ENCODE peak calls at places on chromosomes 3 and 15, in six cellular contexts. G, H, E, M, F and B are unnamed samples.

GRCh38 chr3:100263583-100263982 is 2.8 kb downstream of the TBC1D23 start:
- DNase-seq in G (no peak), H (no peak), E (no peak), M (no peak), F (no peak), B (no peak)

GRCh38 chr15:76903251-76903681 is 1.9 kb downstream of the SCAPER start:
- DNase-seq in G (no peak), H (no peak), E (no peak), M (no peak), F (no peak), B (no peak)

GRCh38 chr3:52896613-52897012 is 735 bp downstream of the STIMATE start:
- DNase-seq in G (peak), H (no peak), E (no peak), M (no peak), F (no peak), B (no peak)

GRCh38 chr3:96900600-96900999 is 86.2 kb downstream of the EPHA6 start:
- DNase-seq in G (no peak), H (no peak), E (no peak), M (no peak), F (no peak), B (no peak)

GRCh38 chr15:90924375-90924774 is 8.0 kb downstream of the HDDC3 start:
- DNase-seq in G (no peak), H (no peak), E (no peak), M (no peak), F (no peak), B (no peak)

GRCh38 chr15:63600001-63600645 is 2.9 kb downstream of the FBXL22 start:
- DNase-seq in G (peak), H (no peak), E (no peak), M (no peak), F (no peak), B (no peak)

GRCh38 chr15:31598620-31599019 is 272.0 kb downstream of the KLF13 start:
- DNase-seq in G (peak), H (no peak), E (no peak), M (peak), F (no peak), B (no peak)

GRCh38 chr3:94336076-94336741 is 273.3 kb downstream of the NSUN3 start:
- DNase-seq in G (peak), H (no peak), E (no peak), M (no peak), F (no peak), B (no peak)

GRCh38 chr3:70754314-70754713 is 441.9 kb upstream of the MDFIC2 start:
- DNase-seq in G (no peak), H (no peak), E (no peak), M (no peak), F (no peak), B (no peak)

GRCh38 chr3:142779591-142779990 is 55.8 kb downstream of the TRPC1 start:
- DNase-seq in G (no peak), H (no peak), E (no peak), M (no peak), F (no peak), B (no peak)

GRCh38 chr3:187027531-187027936 is 97.2 kb downstream of the ST6GAL1 start:
- DNase-seq in G (peak), H (no peak), E (no peak), M (no peak), F (no peak), B (no peak)

GRCh38 chr3:129313983-129314756 is 35.5 kb downstream of the HMCES start:
- DNase-seq in G (peak), H (no peak), E (no peak), M (no peak), F (peak), B (no peak)

GRCh38 chr3:24315991-24316390 is 178.7 kb downstream of the THRB start:
- DNase-seq in G (no peak), H (no peak), E (no peak), M (no peak), F (no peak), B (no peak)

GRCh38 chr15:48796930-48797329 is 13.9 kb downstream of the CEP152 start:
- DNase-seq in G (no peak), H (no peak), E (no peak), M (no peak), F (no peak), B (no peak)

GRCh38 chr3:128367726-128368125 is 99.0 kb downstream of the DNAJB8 start:
- DNase-seq in G (peak), H (no peak), E (no peak), M (no peak), F (no peak), B (no peak)

GRCh38 chr3:142269777-142270176 is 44.4 kb upstream of the GK5 start:
- DNase-seq in G (no peak), H (no peak), E (no peak), M (no peak), F (no peak), B (no peak)

GRCh38 chr3:183114779-183115178 is 15.5 kb upstream of the MCCC1 start:
- DNase-seq in G (peak), H (no peak), E (no peak), M (no peak), F (no peak), B (no peak)

GRCh38 chr3:160434071-160434470 is 15.5 kb downstream of the TRIM59 start:
- DNase-seq in G (no peak), H (no peak), E (no peak), M (no peak), F (no peak), B (no peak)

GRCh38 chr3:33439421-33440327 is 531 bp downstream of the UBP1 start:
- DNase-seq in G (peak), H (no peak), E (peak), M (peak), F (peak), B (peak)

GRCh38 chr3:161343986-161344385 is 27.3 kb downstream of the SPTSSB start:
- DNase-seq in G (no peak), H (no peak), E (no peak), M (no peak), F (no peak), B (no peak)

GRCh38 chr15:89743594-89743993 is 7.5 kb downstream of the MESP1 start:
- DNase-seq in G (no peak), H (no peak), E (no peak), M (no peak), F (no peak), B (no peak)

GRCh38 chr3:13040381-13041074 is 32.7 kb downstream of the IQSEC1 start:
- DNase-seq in G (no peak), H (no peak), E (no peak), M (no peak), F (no peak), B (peak)

GRCh38 chr15:89221543-89221942 is at the start of gene RLBP1:
- DNase-seq in G (no peak), H (no peak), E (no peak), M (no peak), F (no peak), B (no peak)

GRCh38 chr3:160454995-160455394 is 5.4 kb upstream of the TRIM59 start:
- DNase-seq in G (no peak), H (no peak), E (no peak), M (no peak), F (no peak), B (no peak)

GRCh38 chr3:48120223-48120622 is 68.0 kb downstream of the CDC25A start:
- DNase-seq in G (peak), H (no peak), E (no peak), M (no peak), F (no peak), B (no peak)

GRCh38 chr15:81400640-81401236 is 26.7 kb upstream of the TMC3 start:
- DNase-seq in G (no peak), H (no peak), E (no peak), M (no peak), F (no peak), B (no peak)

GRCh38 chr3:112376413-112376812 is 43.5 kb downstream of the CD200 start:
- DNase-seq in G (no peak), H (no peak), E (no peak), M (no peak), F (no peak), B (no peak)

GRCh38 chr15:44710236-44711088 is 661 bp downstream of the PATL2 start:
- DNase-seq in G (no peak), H (no peak), E (no peak), M (no peak), F (no peak), B (peak)

GRCh38 chr3:49424816-49425215 is 2.5 kb upstream of the AMT start:
- DNase-seq in G (no peak), H (peak), E (no peak), M (no peak), F (no peak), B (no peak)

DNA sequence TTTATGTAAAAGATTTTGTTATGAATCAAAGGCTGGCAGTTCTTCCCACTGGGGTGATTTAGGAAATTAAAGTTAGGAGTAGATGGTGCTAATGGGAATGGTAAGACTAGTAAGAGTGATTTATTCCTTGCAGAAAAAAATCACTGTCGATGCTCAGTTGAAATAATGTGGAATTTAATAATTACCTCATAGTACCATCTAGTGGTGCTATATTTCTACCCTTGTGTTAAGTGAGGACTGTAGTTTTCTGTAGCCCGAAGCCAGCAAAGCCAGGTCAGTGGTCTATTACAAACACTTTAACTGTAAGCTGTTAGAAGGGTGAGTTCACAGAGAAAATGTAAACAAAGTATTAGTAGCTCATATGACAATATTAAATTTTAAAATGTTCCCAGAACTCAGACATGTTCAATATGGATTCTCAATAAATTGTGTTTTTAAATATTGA is 39.5 kb upstream of the GOLGA8J start:
- DNase-seq in G (no peak), H (no peak), E (no peak), M (no peak), F (no peak), B (no peak)
- TF ChIP-seq CTCF in G (no peak), H (no peak), E (peak), M (no peak), F (peak), B (no peak)

DNA sequence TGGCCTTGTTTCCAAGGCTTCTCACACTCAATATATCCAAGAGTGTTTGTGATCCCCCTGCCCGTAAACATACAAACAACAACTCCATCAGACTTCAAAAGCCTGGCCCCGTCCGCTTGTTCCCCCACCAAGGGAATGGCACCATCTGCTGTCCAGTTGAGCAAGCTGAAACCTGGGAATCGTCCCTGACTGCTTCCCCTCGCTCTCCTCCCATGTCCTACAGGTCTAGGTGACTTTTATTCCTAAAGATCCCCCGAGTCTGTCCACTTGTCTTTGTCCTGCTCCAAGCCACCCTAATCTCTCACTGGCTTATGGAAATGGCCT is 27.9 kb upstream of the FAM174B start:
- DNase-seq in G (peak), H (peak), E (peak), M (peak), F (peak), B (no peak)
- TF ChIP-seq CTCF in G (peak), H (peak), E (peak), M (peak), F (peak), B (no peak)

GRCh38 chr15:27324871-27325270 is 353.9 kb downstream of the GABRG3 start:
- DNase-seq in G (no peak), H (no peak), E (no peak), M (no peak), F (no peak), B (no peak)
- TF ChIP-seq CTCF in G (no peak), H (no peak), E (no peak), M (no peak), F (no peak), B (no peak)

GRCh38 chr3:4726549-4726948 is 233.4 kb downstream of the ITPR1 start:
- DNase-seq in G (no peak), H (no peak), E (no peak), M (no peak), F (no peak), B (no peak)

GRCh38 chr3:4721511-4721911 is 228.4 kb downstream of the ITPR1 start:
- DNase-seq in G (no peak), H (no peak), E (no peak), M (no peak), F (no peak), B (no peak)

GRCh38 chr3:4722103-4722502 is 229.0 kb downstream of the ITPR1 start:
- DNase-seq in G (no peak), H (peak), E (no peak), M (no peak), F (peak), B (no peak)

GRCh38 chr3:4720316-4721075 is 227.3 kb downstream of the ITPR1 start:
- DNase-seq in G (peak), H (peak), E (peak), M (no peak), F (peak), B (no peak)

DNA sequence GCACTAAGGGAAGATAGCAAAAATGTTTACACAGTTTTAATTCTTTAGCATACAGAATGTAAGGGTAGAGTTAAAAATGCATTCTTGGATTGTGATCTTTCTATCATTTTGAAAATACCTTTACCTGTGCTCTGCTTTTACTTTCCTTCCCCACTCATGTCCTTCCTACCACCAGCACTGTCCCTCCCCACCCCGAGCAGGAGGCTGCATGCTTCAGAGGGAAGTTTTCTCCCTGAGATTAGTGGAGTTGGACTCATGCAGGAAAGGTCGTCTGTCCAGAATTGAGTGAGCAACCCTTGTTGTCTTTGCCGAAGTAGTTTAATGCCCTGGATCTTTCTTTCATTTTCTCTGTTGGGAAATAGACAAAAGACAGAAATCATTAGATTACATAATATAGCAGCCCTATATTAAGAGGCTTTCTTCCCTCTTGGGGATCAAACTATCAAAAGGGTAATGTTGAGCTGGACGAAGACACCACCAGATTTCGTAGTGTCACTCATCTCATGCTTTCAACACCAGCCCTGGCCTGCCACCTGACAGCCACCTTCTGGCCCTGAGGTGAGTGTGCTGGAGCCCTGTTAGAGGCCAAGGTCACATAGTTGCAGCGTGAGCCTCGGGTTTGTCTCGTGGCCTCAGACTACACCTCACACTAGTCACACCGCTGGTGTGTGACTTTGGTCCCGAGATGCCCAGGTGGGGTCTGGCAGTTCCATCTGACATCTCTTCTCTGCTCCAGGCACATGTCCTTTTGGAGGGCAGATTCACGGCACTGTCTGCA is 231.0 kb downstream of the ITPR1 start:
- DNase-seq in G (no peak), H (no peak), E (no peak), M (no peak), F (peak), B (no peak)
- TF ChIP-seq CTCF in G (no peak), H (no peak), E (no peak), M (no peak), F (no peak), B (no peak)

GRCh38 chr15:25693321-25694237 is 169.5 kb downstream of the ATP10A start:
- DNase-seq in G (peak), H (peak), E (no peak), M (peak), F (no peak), B (no peak)
- TF ChIP-seq CTCF in G (peak), H (peak), E (no peak), M (peak), F (peak), B (no peak)

GRCh38 chr3:72447059-72447946 is 400.9 kb downstream of the SHQ1 start:
- DNase-seq in G (peak), H (peak), E (peak), M (peak), F (peak), B (peak)

GRCh38 chr3:72445827-72446405 is 402.3 kb downstream of the SHQ1 start:
- DNase-seq in G (no peak), H (no peak), E (no peak), M (no peak), F (no peak), B (no peak)

GRCh38 chr3:72448375-72448823 is 399.8 kb downstream of the SHQ1 start:
- DNase-seq in G (no peak), H (no peak), E (no peak), M (no peak), F (peak), B (no peak)

GRCh38 chr3:72444642-72445223 is 403.5 kb downstream of the SHQ1 start:
- DNase-seq in G (no peak), H (no peak), E (no peak), M (no peak), F (no peak), B (no peak)

DNA sequence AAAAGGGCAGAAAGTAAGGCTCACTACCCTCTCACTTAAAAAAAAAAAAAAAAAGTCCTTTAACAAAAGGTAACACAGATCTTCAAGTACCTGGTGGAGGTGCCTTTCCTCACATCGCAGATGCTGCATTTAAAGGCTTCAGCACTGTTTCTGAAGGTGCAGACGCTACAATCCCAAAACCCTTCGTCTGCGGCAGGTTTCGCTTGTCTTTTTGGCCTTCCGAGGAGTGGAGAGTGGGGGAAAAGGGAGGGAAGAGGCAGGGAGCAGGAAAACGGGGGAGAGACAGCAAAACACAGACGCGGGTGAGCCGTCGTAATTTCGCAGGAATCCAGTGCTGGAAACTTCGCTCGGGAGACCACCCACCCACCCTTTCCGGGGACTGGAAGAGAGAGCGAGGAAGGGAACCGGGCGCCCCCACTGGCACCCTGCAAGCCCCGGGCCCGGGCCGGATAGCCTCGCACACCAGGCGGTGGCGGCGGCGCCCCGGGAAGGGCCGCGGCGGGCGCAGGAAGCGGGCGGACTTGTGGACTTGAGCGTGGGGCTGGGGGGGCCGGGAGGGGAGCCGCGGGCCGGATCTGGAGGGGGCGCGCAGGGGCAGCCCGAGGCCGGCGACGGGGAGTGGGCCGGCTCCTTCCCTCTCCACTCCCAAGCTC is 401.7 kb downstream of the SHQ1 start:
- DNase-seq in G (peak), H (no peak), E (no peak), M (no peak), F (no peak), B (no peak)
- TF ChIP-seq CTCF in G (peak), H (peak), E (no peak), M (peak), F (peak), B (no peak)

GRCh38 chr3:172666873-172667694 is 43.8 kb downstream of the NCEH1 start:
- DNase-seq in G (peak), H (peak), E (peak), M (peak), F (peak), B (no peak)

GRCh38 chr3:172666181-172666872 is 44.5 kb downstream of the NCEH1 start:
- DNase-seq in G (peak), H (no peak), E (no peak), M (no peak), F (no peak), B (no peak)
- TF ChIP-seq CTCF in G (no peak), H (no peak), E (no peak), M (no peak), F (no peak), B (no peak)